ENCODE peak calls at places on chromosomes 5 and 9, in ten cellular contexts. X is anterior cingulate cortex; Z is BE2C; T is tibial nerve; D is Karpas-422; V is stimulated activated CD4-positive, alpha-beta T cell treated with anti-CD3 and anti-CD28 coated beads, TNF-alpha, amount 100 ng/mL, for 48 hours; Q is C1 segment of cervical spinal cord; S is dermis blood vessel endothelial cell; Y is colonic mucosa; A is stimulated activated CD8-positive, alpha-beta memory T cell treated with anti-CD3 and anti-CD28 coated beads, Interleukin-15, amount 100 ng/mL, for 24 hours. P is an unnamed sample.

GRCh38 chr5:149728303-149728702 is 1.8 kb upstream of the PPARGC1B start:
- DNase-seq in T (no peak), Z (no peak), Y (peak), D (no peak), V (no peak), A (no peak), Q (no peak), X (no peak), S (no peak), P (no peak)

GRCh38 chr9:136656795-136657611 is 5.7 kb upstream of the EGFL7 start:
- DNase-seq in Q (no peak), A (no peak), Z (peak), S (peak), V (no peak), Y (no peak), D (no peak), T (no peak), X (no peak), P (no peak)

GRCh38 chr5:1167728-1168709 is 33.4 kb upstream of the SLC6A19 start:
- DNase-seq in S (peak), Z (peak), X (peak), T (peak), Q (peak), A (peak), Y (peak), V (peak), D (peak), P (peak)

GRCh38 chr9:93667006-93667405 is 90.6 kb downstream of the PHF2 start:
- DNase-seq in V (no peak), Y (no peak), X (no peak), S (no peak), Q (no peak), D (no peak), T (no peak), A (no peak), Z (peak), P (peak)

GRCh38 chr5:90640484-90641059 is 82.0 kb downstream of the ADGRV1 start:
- DNase-seq in Z (no peak), Y (no peak), T (no peak), D (no peak), X (peak), S (no peak), V (no peak), Q (no peak), A (no peak), P (peak)

GRCh38 chr5:180026320-180026719 is 45.2 kb downstream of the RNF130 start:
- DNase-seq in V (no peak), D (no peak), Y (no peak), Z (no peak), S (peak), X (no peak), T (no peak), A (no peak), Q (no peak), P (peak)

GRCh38 chr9:98745470-98745869 is 36.7 kb upstream of the GABBR2 start:
- DNase-seq in X (no peak), T (no peak), Z (no peak), S (no peak), V (no peak), Y (no peak), Q (no peak), D (no peak), A (no peak), P (no peak)

GRCh38 chr5:74578356-74579044 is 62.0 kb downstream of the ENC1 start:
- DNase-seq in A (no peak), D (no peak), V (no peak), Y (no peak), T (no peak), Q (no peak), X (no peak), Z (no peak), S (no peak), P (no peak)

GRCh38 chr5:777756-778161 is 6.8 kb downstream of the ZDHHC11B start:
- DNase-seq in D (no peak), X (no peak), Y (no peak), S (no peak), T (no peak), A (no peak), V (no peak), Z (peak), Q (no peak), P (no peak)

GRCh38 chr9:104861406-104861805 is 66.5 kb downstream of the ABCA1 start:
- DNase-seq in D (no peak), S (no peak), T (no peak), V (no peak), Y (no peak), Q (no peak), X (no peak), Z (no peak), A (no peak), P (no peak)